ENCODE peak calls at places on chromosomes 12 and 14, in four cellular contexts. G, B, C and U are unnamed samples.

GRCh38 chr14:41476526-41476925 is 130.2 kb upstream of the LRFN5 start:
- DNase-seq in G (no peak), B (no peak), C (no peak), U (no peak)

GRCh38 chr14:95527392-95528002 is 7.4 kb upstream of the GLRX5 start:
- DNase-seq in G (no peak), B (no peak), C (peak), U (no peak)

GRCh38 chr12:124754949-124755800 is 108.5 kb downstream of the SCARB1 start:
- DNase-seq in G (no peak), B (peak), C (no peak), U (no peak)

GRCh38 chr12:57797938-57798337 is 15.4 kb downstream of the TSFM start:
- DNase-seq in G (no peak), B (no peak), C (no peak), U (no peak)

GRCh38 chr12:52630609-52631200 is 12.3 kb upstream of the KRT73 start:
- DNase-seq in G (no peak), B (no peak), C (peak), U (no peak)

GRCh38 chr12:68403296-68403695 is 71.1 kb upstream of the MDM1 start:
- DNase-seq in G (no peak), B (no peak), C (no peak), U (no peak)

GRCh38 chr14:52010173-52010693 is 20.9 kb downstream of the RTRAF start:
- DNase-seq in G (no peak), B (no peak), C (no peak), U (no peak)

GRCh38 chr12:68824597-68825250 is 16.7 kb downstream of the MDM2 start:
- DNase-seq in G (no peak), B (no peak), C (no peak), U (no peak)

GRCh38 chr12:106107566-106107965 is 31.2 kb downstream of the NUAK1 start:
- DNase-seq in G (no peak), B (no peak), C (no peak), U (no peak)

GRCh38 chr12:4960547-4960946 is 50.8 kb downstream of the KCNA1 start:
- DNase-seq in G (no peak), B (no peak), C (no peak), U (no peak)

GRCh38 chr12:48084841-48085460 is 20.9 kb downstream of the SENP1 start:
- DNase-seq in G (no peak), B (no peak), C (no peak), U (no peak)

GRCh38 chr12:80170915-80171314 is 71.6 kb downstream of the OTOGL start:
- DNase-seq in G (no peak), B (no peak), C (no peak), U (no peak)

GRCh38 chr14:100286484-100287191 is 19.6 kb downstream of the SLC25A29 start:
- DNase-seq in G (no peak), B (no peak), C (no peak), U (no peak)

GRCh38 chr12:95215925-95216324 is 1.3 kb downstream of the FGD6 start:
- DNase-seq in G (no peak), B (no peak), C (peak), U (no peak)

GRCh38 chr14:54136894-54137665 is 180.5 kb upstream of the BMP4 start:
- DNase-seq in G (no peak), B (no peak), C (no peak), U (no peak)

GRCh38 chr14:23358042-23358441 is 5.4 kb upstream of the SLC22A17 start:
- DNase-seq in G (no peak), B (no peak), C (no peak), U (no peak)

GRCh38 chr14:36905272-36906046 is 243.8 kb downstream of the PAX9 start:
- DNase-seq in G (no peak), B (no peak), C (no peak), U (no peak)

GRCh38 chr12:94663702-94664101 is 13.3 kb upstream of the TMCC3 start:
- DNase-seq in G (no peak), B (no peak), C (no peak), U (no peak)

GRCh38 chr12:64187370-64187769 is 34.7 kb downstream of the KICS2 start:
- DNase-seq in G (no peak), B (no peak), C (no peak), U (no peak)

GRCh38 chr12:86634706-86635410 is 378.7 kb upstream of the MGAT4C start:
- DNase-seq in G (no peak), B (no peak), C (no peak), U (no peak)

GRCh38 chr12:10132971-10133370 is 3.0 kb upstream of the CLEC7A start:
- DNase-seq in G (no peak), B (no peak), C (no peak), U (no peak)

GRCh38 chr12:132261328-132262138 is 67.9 kb downstream of the GALNT9 start:
- DNase-seq in G (no peak), B (no peak), C (no peak), U (no peak)

GRCh38 chr12:71900091-71900490 is 38.6 kb upstream of the TPH2 start:
- DNase-seq in G (no peak), B (no peak), C (peak), U (no peak)

GRCh38 chr12:76820888-76821482 is 57.1 kb downstream of the ZDHHC17 start:
- DNase-seq in G (no peak), B (no peak), C (peak), U (no peak)

GRCh38 chr14:72049462-72049861 is 117.2 kb downstream of the RGS6 start:
- DNase-seq in G (peak), B (no peak), C (no peak), U (peak)

GRCh38 chr12:87317302-87317701 is 711.9 kb downstream of the C12orf50 start:
- DNase-seq in G (no peak), B (no peak), C (no peak), U (no peak)

GRCh38 chr14:60025586-60025985 is 66.1 kb upstream of the PCNX4 start:
- DNase-seq in G (no peak), B (no peak), C (no peak), U (no peak)

GRCh38 chr14:75985618-75986438 is at the start of gene IFT43:
- DNase-seq in G (no peak), B (no peak), C (peak), U (peak)

GRCh38 chr12:22615963-22616501 is 8.9 kb upstream of the ETNK1 start:
- DNase-seq in G (no peak), B (no peak), C (no peak), U (no peak)

GRCh38 chr14:99609245-99610117 is 5.5 kb upstream of the CCDC85C start:
- DNase-seq in G (no peak), B (no peak), C (no peak), U (no peak)

GRCh38 chr12:47837190-47838171 is 17.8 kb upstream of the HDAC7 start:
- DNase-seq in G (peak), B (no peak), C (peak), U (no peak)

GRCh38 chr14:93207468-93208308 is 632 bp downstream of the UBR7 start:
- DNase-seq in G (no peak), B (peak), C (peak), U (no peak)

GRCh38 chr14:44895716-44896115 is 66.0 kb downstream of the KLHL28 start:
- DNase-seq in G (no peak), B (no peak), C (no peak), U (no peak)

DNA sequence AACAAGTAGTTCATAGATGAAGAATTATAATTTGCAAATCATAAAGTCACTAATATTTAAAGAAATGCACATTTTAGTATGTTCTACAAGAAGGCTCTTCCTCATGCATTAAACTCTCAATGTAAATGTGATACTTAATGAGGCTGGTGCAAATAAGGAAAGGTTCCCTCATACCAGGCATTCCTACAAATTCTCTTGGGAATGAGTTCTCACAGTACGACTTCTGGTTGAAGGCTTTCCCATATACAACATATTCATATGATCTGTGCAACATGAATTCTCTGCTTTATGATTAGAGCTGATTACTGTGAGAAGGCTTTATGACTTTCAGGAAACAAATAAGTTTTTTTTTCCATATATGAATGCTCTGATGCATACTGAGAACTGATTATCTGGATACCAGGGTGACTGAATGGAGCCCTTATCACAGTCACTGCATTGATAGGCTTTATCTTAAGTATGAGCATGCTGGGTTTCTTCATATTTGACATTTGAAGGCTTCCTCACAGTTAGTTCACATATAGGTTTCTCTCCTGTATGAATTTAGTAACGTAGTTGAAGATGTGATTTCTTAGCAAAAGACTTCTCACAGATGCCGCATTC is 293.9 kb downstream of the RAD51B start:
- DNase-seq in G (no peak), B (no peak), C (no peak), U (no peak)
- TF ChIP-seq SPI1 in G (no peak), B (no peak), C (no peak), U (no peak)

DNA sequence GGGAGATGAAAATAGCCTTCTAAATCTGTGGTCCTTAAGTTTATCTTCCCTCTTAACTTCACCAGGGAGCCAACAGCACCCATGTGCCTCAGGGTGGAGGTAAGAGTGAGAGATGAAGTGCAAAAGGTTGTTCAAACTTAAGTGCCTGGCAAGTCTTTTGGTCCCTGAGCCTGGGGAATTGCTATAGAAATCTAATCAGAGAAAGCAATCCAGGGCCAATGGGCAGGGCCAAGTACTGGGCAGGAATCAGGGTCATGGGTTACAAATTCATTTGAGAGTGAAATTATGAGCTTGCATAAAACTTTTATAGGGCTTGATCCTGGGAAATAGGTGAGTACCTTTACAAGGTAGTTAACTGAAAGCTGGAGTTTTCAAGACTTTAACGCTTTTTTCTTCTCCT is 59.1 kb downstream of the ARF6 start:
- DNase-seq in G (no peak), B (no peak), C (no peak), U (no peak)
- TF ChIP-seq POLR2AphosphoS5 in G (no peak), B (no peak), C (no peak), U (no peak)

DNA sequence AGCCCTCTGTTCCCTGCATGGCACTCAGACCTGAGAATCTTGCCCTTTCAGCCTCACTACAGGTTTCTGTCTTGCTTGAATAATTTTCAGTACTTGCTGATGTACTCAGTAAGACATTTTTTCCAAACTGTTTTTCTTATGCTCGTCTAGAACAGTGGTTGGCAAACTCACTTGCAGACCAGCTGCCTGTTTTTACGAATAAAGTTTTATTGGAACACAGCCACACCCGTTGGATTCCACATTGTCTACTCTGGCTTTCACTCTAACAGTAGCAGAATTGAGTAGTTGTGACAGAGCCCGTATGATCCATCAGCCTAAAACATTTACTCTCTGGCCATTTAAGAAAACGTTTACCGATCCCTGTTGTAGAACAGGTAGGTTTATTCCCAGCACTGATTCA is 72.8 kb downstream of the FOXN4 start:
- DNase-seq in G (no peak), B (no peak), C (no peak), U (no peak)
- TF ChIP-seq SPI1 in G (no peak), B (no peak), C (no peak), U (no peak)

GRCh38 chr14:91367173-91368171 is 50.1 kb downstream of the CCDC88C start:
- DNase-seq in G (peak), B (no peak), C (no peak), U (peak)

GRCh38 chr14:91368681-91369416 is 48.8 kb downstream of the CCDC88C start:
- DNase-seq in G (no peak), B (no peak), C (no peak), U (no peak)

GRCh38 chr14:91364524-91365270 is 52.9 kb downstream of the CCDC88C start:
- DNase-seq in G (no peak), B (no peak), C (peak), U (no peak)

GRCh38 chr14:91365552-91365951 is 52.1 kb downstream of the CCDC88C start:
- DNase-seq in G (no peak), B (no peak), C (no peak), U (no peak)

GRCh38 chr14:91366749-91367148 is 50.9 kb downstream of the CCDC88C start:
- DNase-seq in G (no peak), B (no peak), C (no peak), U (no peak)
- TF ChIP-seq POLR2AphosphoS5 in G (no peak), B (no peak), C (no peak), U (no peak)

GRCh38 chr14:63960926-63961567 is 108.2 kb downstream of the SYNE2 start:
- DNase-seq in G (no peak), B (no peak), C (no peak), U (no peak)

GRCh38 chr14:63964063-63964462 is 111.3 kb downstream of the SYNE2 start:
- DNase-seq in G (no peak), B (no peak), C (no peak), U (no peak)

GRCh38 chr14:63962896-63963295 is 110.1 kb downstream of the SYNE2 start:
- DNase-seq in G (no peak), B (no peak), C (no peak), U (no peak)

DNA sequence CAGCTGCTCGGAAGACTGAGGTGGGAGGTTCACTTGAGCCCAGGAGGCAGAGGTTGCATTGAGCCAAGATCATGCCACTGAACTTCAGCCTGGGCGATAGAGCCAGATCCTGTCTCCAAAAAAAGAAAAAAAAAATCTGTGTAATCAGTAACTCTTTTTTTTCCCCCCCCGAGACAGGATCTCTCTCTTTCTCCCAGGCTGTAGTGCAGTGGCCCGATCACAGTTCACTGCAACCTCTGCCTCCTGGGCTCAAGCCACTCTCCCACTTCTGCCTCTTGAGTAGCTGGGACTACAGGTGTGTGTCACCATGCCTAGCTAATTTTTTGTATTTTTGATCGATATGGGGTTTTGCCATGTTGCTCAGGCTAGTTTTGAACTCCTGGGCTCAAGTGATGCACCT is 113.6 kb downstream of the SYNE2 start:
- DNase-seq in G (no peak), B (no peak), C (no peak), U (no peak)
- TF ChIP-seq SPI1 in G (no peak), B (no peak), C (no peak), U (no peak)

GRCh38 chr12:131067993-131068942 is 114.6 kb downstream of the ADGRD1 start:
- DNase-seq in G (no peak), B (no peak), C (no peak), U (no peak)
- TF ChIP-seq POLR2AphosphoS5 in G (no peak), B (no peak), C (no peak), U (no peak)

GRCh38 chr12:91870872-91871707 is 274.6 kb downstream of the BTG1 start:
- DNase-seq in G (no peak), B (no peak), C (no peak), U (no peak)
- TF ChIP-seq SPI1 in G (no peak), B (no peak), C (no peak), U (no peak)

GRCh38 chr12:50925920-50926319 is 26.4 kb upstream of the HIGD1C start:
- DNase-seq in G (no peak), B (no peak), C (no peak), U (no peak)

GRCh38 chr12:50925342-50925651 is 27.0 kb upstream of the HIGD1C start:
- DNase-seq in G (no peak), B (no peak), C (peak), U (no peak)

GRCh38 chr12:50924131-50924438 is 28.3 kb upstream of the HIGD1C start:
- DNase-seq in G (no peak), B (no peak), C (no peak), U (no peak)

GRCh38 chr12:50923361-50924130 is 28.8 kb upstream of the HIGD1C start:
- DNase-seq in G (no peak), B (no peak), C (peak), U (no peak)

DNA sequence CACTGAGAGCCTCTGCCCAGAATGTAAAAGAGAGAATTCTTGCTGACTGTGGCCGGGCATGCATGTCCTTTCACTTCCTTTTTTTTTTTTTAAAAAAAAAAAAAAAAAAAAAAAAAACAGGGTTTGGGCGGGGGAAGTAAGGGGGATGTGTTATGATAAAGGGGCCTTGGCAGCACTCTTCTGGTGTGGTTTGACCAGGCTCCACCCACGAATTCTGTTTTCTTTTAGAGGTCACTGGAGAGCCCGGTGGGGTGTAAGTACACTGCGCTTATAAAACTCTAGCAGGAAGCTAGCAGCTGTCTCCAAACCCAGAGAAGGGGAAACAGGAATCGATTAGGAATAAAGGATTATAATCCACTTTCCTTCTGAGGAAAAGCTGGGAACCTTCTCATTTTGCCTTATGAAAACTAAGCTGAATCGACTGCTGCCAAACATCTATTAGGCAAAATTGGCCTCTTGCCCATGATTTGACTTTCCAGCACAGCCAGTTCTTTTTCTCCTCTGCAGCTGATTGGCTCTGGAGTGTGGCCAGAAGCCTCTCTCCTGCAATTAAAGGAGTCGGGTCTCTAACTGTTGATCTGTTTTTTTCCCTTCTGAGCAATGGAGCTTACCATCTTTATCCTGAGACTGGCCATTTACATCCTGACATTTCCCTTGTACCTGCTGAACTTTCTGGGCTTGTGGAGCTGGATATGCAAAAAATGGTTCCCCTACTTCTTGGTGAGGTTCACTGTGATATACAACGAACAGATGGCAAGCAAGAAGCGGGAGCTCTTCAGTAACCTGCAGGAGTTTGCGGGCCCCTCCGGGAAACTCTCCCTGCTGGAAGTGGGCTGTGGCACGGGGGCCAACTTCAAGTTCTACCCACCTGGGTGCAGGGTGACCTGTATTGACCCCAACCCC is 27.7 kb upstream of the HIGD1C start:
- DNase-seq in G (peak), B (peak), C (peak), U (peak)
- TF ChIP-seq POLR2AphosphoS5 in G (peak), B (no peak), C (peak), U (peak)

DNA sequence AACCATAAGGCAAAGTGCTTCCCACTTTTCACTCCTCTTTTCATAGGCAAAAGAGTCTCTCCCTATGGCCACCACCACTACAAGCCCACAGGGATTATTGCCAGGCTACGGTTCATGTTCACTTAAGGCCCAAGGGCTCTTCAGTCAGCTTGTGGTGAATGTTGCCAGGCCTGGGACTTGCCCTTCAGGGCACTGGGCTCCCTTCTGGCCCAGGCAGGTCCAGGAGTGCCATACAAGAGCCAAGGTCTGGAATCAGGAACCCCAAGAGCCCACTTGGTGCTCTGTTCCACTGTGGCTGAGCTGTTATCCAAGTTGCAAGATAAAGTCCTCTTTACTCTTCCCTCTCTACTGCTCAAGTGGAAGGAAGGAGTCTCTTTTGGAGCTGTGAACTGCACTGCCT is 307.6 kb downstream of the FUT8 start:
- DNase-seq in G (no peak), B (no peak), C (no peak), U (no peak)
- TF ChIP-seq SPI1 in G (no peak), B (no peak), C (no peak), U (no peak)